ENCODE peak calls at places on chromosomes 6 and 20, in six cellular contexts. C is Right ventricle myocardium superior; K is GM23248; Q is occipital lobe; T is naive thymus-derived CD8-positive, alpha-beta T cell; Y is naive thymus-derived CD4-positive, alpha-beta T cell. V is an unnamed sample.

GRCh38 chr20:24560571-24561485 is 91.4 kb downstream of the SYNDIG1 start:
- DNase-seq in C (no peak), K (no peak), Q (no peak), T (no peak), Y (no peak), V (no peak)

GRCh38 chr20:17225891-17226409 is 890 bp upstream of the PCSK2 start:
- DNase-seq in C (no peak), K (peak), Q (peak), T (no peak), Y (no peak), V (no peak)

GRCh38 chr20:61940976-61941720 is 124.5 kb downstream of the TAF4 start:
- DNase-seq in C (peak), K (no peak), Q (no peak), T (no peak), Y (no peak), V (no peak)

GRCh38 chr6:31465185-31465536 is 32.8 kb upstream of the MICB start:
- DNase-seq in C (no peak), K (no peak), Q (no peak), T (no peak), Y (no peak), V (no peak)

GRCh38 chr6:56683882-56684281 is 41.2 kb upstream of the DST start:
- DNase-seq in C (no peak), K (peak), Q (no peak), T (no peak), Y (no peak), V (peak)

GRCh38 chr20:62350629-62351422 is 16.3 kb downstream of the LAMA5 start:
- DNase-seq in C (peak), K (no peak), Q (no peak), T (no peak), Y (no peak), V (no peak)

GRCh38 chr6:113598786-113599185 is 258.4 kb upstream of the MARCKS start:
- DNase-seq in C (no peak), K (no peak), Q (no peak), T (no peak), Y (no peak), V (no peak)

GRCh38 chr20:36086767-36087166 is 67.8 kb upstream of the EPB41L1 start:
- DNase-seq in C (no peak), K (no peak), Q (no peak), T (no peak), Y (no peak), V (no peak)

GRCh38 chr6:156021746-156022396 is 566.2 kb upstream of the NOX3 start:
- DNase-seq in C (no peak), K (peak), Q (no peak), T (no peak), Y (no peak), V (peak)

GRCh38 chr6:25094726-25095125 is 159.0 kb upstream of the RIPOR2 start:
- DNase-seq in C (no peak), K (no peak), Q (no peak), T (no peak), Y (no peak), V (no peak)

GRCh38 chr20:21157006-21157405 is 31.1 kb downstream of the KIZ start:
- DNase-seq in C (no peak), K (no peak), Q (no peak), T (no peak), Y (no peak), V (no peak)

GRCh38 chr6:15574023-15574422 is 88.8 kb downstream of the DTNBP1 start:
- DNase-seq in C (no peak), K (no peak), Q (no peak), T (no peak), Y (no peak), V (no peak)

GRCh38 chr20:46811328-46812084 is 83.1 kb upstream of the EYA2 start:
- DNase-seq in C (no peak), K (no peak), Q (no peak), T (no peak), Y (no peak), V (no peak)

GRCh38 chr20:10653593-10654288 is 20.1 kb downstream of the JAG1 start:
- DNase-seq in C (no peak), K (peak), Q (no peak), T (no peak), Y (no peak), V (no peak)

GRCh38 chr6:170093276-170093657 is 197.6 kb downstream of the DLL1 start:
- DNase-seq in C (no peak), K (no peak), Q (no peak), T (no peak), Y (no peak), V (no peak)

GRCh38 chr6:107079429-107079828 is 35.9 kb downstream of the BEND3 start:
- DNase-seq in C (no peak), K (no peak), Q (no peak), T (no peak), Y (no peak), V (no peak)

GRCh38 chr6:161586866-161587265 is 313.0 kb upstream of the AGPAT4 start:
- DNase-seq in C (no peak), K (no peak), Q (no peak), T (no peak), Y (no peak), V (no peak)

GRCh38 chr20:51532577-51533191 is 9.8 kb downstream of the NFATC2 start:
- DNase-seq in C (peak), K (peak), Q (no peak), T (no peak), Y (no peak), V (no peak)

GRCh38 chr20:59564943-59565342 is 39.4 kb upstream of the PHACTR3 start:
- DNase-seq in C (no peak), K (no peak), Q (no peak), T (no peak), Y (no peak), V (no peak)

GRCh38 chr6:66866801-66867200 is 1159.8 kb upstream of the EYS start:
- DNase-seq in C (no peak), K (no peak), Q (no peak), T (no peak), Y (no peak), V (no peak)

GRCh38 chr20:32010666-32011065 is 428 bp downstream of the CCM2L start:
- DNase-seq in C (no peak), K (no peak), Q (no peak), T (no peak), Y (no peak), V (no peak)

GRCh38 chr6:163688971-163689370 is 274.5 kb downstream of the QKI start:
- DNase-seq in C (no peak), K (peak), Q (no peak), T (no peak), Y (no peak), V (peak)

GRCh38 chr6:68760941-68761676 is 126.0 kb downstream of the ADGRB3 start:
- DNase-seq in C (no peak), K (no peak), Q (no peak), T (no peak), Y (no peak), V (no peak)

GRCh38 chr20:10651227-10651990 is 22.4 kb downstream of the JAG1 start:
- DNase-seq in C (no peak), K (peak), Q (no peak), T (no peak), Y (no peak), V (no peak)

GRCh38 chr6:144285798-144286502 is 815 bp downstream of the UTRN start:
- DNase-seq in C (peak), K (peak), Q (peak), T (peak), Y (peak), V (no peak)

GRCh38 chr6:153081914-153082313 is 49.2 kb downstream of the RGS17 start:
- DNase-seq in C (no peak), K (no peak), Q (no peak), T (no peak), Y (no peak), V (no peak)

GRCh38 chr6:7644394-7644793 is 54.4 kb downstream of the SNRNP48 start:
- DNase-seq in C (no peak), K (peak), Q (no peak), T (no peak), Y (no peak), V (no peak)

GRCh38 chr6:80733645-80734044 is 627.2 kb downstream of the BCKDHB start:
- DNase-seq in C (no peak), K (peak), Q (no peak), T (no peak), Y (no peak), V (no peak)

GRCh38 chr6:128487746-128488145 is 32.7 kb downstream of the PTPRK start:
- DNase-seq in C (no peak), K (peak), Q (no peak), T (no peak), Y (no peak), V (no peak)

GRCh38 chr20:31713312-31714049 is 9.2 kb downstream of the BCL2L1 start:
- DNase-seq in C (peak), K (peak), Q (no peak), T (no peak), Y (no peak), V (peak)

GRCh38 chr6:24935753-24936152 is at the start of gene RIPOR2:
- DNase-seq in C (peak), K (no peak), Q (no peak), T (peak), Y (peak), V (no peak)

GRCh38 chr6:108083349-108083748 is 8.8 kb upstream of the OSTM1 start:
- DNase-seq in C (no peak), K (no peak), Q (no peak), T (no peak), Y (no peak), V (no peak)

GRCh38 chr6:37149750-37150149 is 20.2 kb upstream of the PIM1 start:
- DNase-seq in C (no peak), K (no peak), Q (no peak), T (no peak), Y (no peak), V (no peak)